ENCODE peak calls at places on chromosomes 5 and 9, in six cellular contexts. Q is stimulated activated CD8-positive, alpha-beta memory T cell treated with anti-CD3 and anti-CD28 coated beads, Interleukin-2, amount 100 ng/mL, for 1 hour; K is CD8-positive, alpha-beta T cell; Z is NCI-H1092; M is progenitor cell of endocrine pancreas; E is RPMI7951. R is an unnamed sample.

GRCh38 chr5:8825161-8825757 is 720.6 kb downstream of the SEMA5A start:
- DNase-seq in K (no peak), Z (no peak), M (no peak), Q (no peak), E (peak), R (no peak)

GRCh38 chr9:118276784-118277183 is 572.6 kb downstream of the TLR4 start:
- DNase-seq in E (no peak), Q (no peak), M (no peak), K (no peak), Z (no peak), R (no peak)

GRCh38 chr9:122815544-122815943 is 12.8 kb downstream of the PDCL start:
- DNase-seq in Z (no peak), M (no peak), E (no peak), Q (no peak), K (no peak), R (no peak)

GRCh38 chr5:60763061-60763460 is 63.1 kb upstream of the DEPDC1B start:
- DNase-seq in K (no peak), E (no peak), Q (no peak), Z (no peak), M (no peak), R (no peak)

GRCh38 chr9:134966270-134966669 is 48.6 kb upstream of the FCN1 start:
- DNase-seq in K (no peak), Q (no peak), E (no peak), M (no peak), Z (no peak), R (no peak)

GRCh38 chr5:12316812-12317211 is 412.6 kb upstream of the CTNND2 start:
- DNase-seq in E (no peak), Z (no peak), M (no peak), Q (no peak), K (no peak), R (no peak)

GRCh38 chr5:96885518-96886338 is 9.4 kb downstream of the ERAP2 start:
- DNase-seq in K (peak), E (peak), Q (no peak), Z (no peak), M (no peak), R (no peak)

GRCh38 chr9:137488330-137488653 is 29.2 kb upstream of the NSMF start:
- DNase-seq in M (no peak), Q (no peak), K (no peak), E (no peak), Z (peak), R (no peak)

GRCh38 chr9:122444366-122444765 is 33.4 kb downstream of the OR1J1 start:
- DNase-seq in E (no peak), Z (no peak), K (no peak), Q (no peak), M (no peak), R (no peak)

GRCh38 chr5:52798952-52799351 is 11.2 kb downstream of the ITGA1 start:
- DNase-seq in K (no peak), Q (no peak), Z (no peak), E (no peak), M (no peak), R (no peak)

GRCh38 chr5:159459951-159460538 is 129.8 kb upstream of the IL12B start:
- DNase-seq in Q (no peak), Z (no peak), E (peak), K (no peak), M (no peak), R (peak)

GRCh38 chr9:113578877-113579269 is 115.3 kb downstream of the RGS3 start:
- DNase-seq in Z (no peak), E (peak), M (no peak), K (peak), Q (peak), R (no peak)

GRCh38 chr9:126516936-126517750 is 96.6 kb upstream of the LMX1B start:
- DNase-seq in Q (no peak), Z (no peak), E (peak), K (no peak), M (no peak), R (no peak)

GRCh38 chr5:110738503-110738811 is 350 bp upstream of the SLC25A46 start:
- DNase-seq in Z (no peak), K (peak), Q (no peak), E (no peak), M (peak), R (no peak)

GRCh38 chr5:172777381-172778222 is 6.6 kb upstream of the DUSP1 start:
- DNase-seq in Z (no peak), M (no peak), E (peak), Q (peak), K (peak), R (peak)

GRCh38 chr5:164742025-164742424 is 1236.6 kb downstream of the MAT2B start:
- DNase-seq in Z (no peak), M (no peak), Q (no peak), E (no peak), K (no peak), R (no peak)

GRCh38 chr5:97062046-97062445 is 80.4 kb downstream of the LIX1 start:
- DNase-seq in E (no peak), Z (peak), M (no peak), Q (no peak), K (no peak), R (no peak)

GRCh38 chr5:171861383-171861782 is 75.8 kb downstream of the SMIM23 start:
- DNase-seq in Z (no peak), K (no peak), M (no peak), Q (no peak), E (no peak), R (no peak)

R was measured in osteocyte.